ENCODE peak calls at places on chromosome 7, in nine cellular contexts. R is AG08395; F is stimulated activated CD4-positive, alpha-beta T cell treated with anti-CD3 and anti-CD28 coated beads, Interleukin-1b, Interleukin-23, amount 100 ng/mL, for 1 hour; A is GM23248; C is NCI-H146; S is heart right ventricle; M is fibroblast of pulmonary artery; T is Right ventricle myocardium superior; D is neural progenitor cell. G is an unnamed sample.

GRCh38 chr7:6128205-6128604 is 97.0 kb downstream of the ANKRD61 start:
- DNase-seq in M (no peak), A (no peak), F (no peak), T (no peak), S (no peak), C (no peak), D (no peak), R (no peak), G (no peak)

GRCh38 chr7:151432658-151433521 is 7.1 kb downstream of the CRYGN start:
- DNase-seq in S (no peak), F (no peak), A (no peak), D (no peak), M (no peak), R (no peak), C (no peak), T (no peak), G (no peak)

GRCh38 chr7:139389091-139389490 is 29.4 kb downstream of the LUC7L2 start:
- DNase-seq in R (no peak), A (no peak), C (no peak), F (no peak), D (no peak), S (no peak), M (no peak), T (no peak), G (no peak)

GRCh38 chr7:157817433-157817832 is 480.6 kb downstream of the DNAJB6 start:
- DNase-seq in D (no peak), A (no peak), M (no peak), F (no peak), C (no peak), R (no peak), T (no peak), S (no peak), G (no peak)

GRCh38 chr7:129840757-129841156 is 112.0 kb downstream of the UBE2H start:
- DNase-seq in T (no peak), D (no peak), R (peak), C (no peak), A (peak), M (peak), S (no peak), F (no peak), G (no peak)

GRCh38 chr7:55303220-55303619 is 61.9 kb upstream of the LANCL2 start:
- DNase-seq in M (no peak), R (no peak), C (no peak), A (no peak), T (no peak), D (no peak), S (no peak), F (no peak), G (no peak)

GRCh38 chr7:132739271-132739955 is 163.1 kb upstream of the PLXNA4 start:
- DNase-seq in T (no peak), R (peak), S (no peak), D (no peak), F (no peak), M (peak), C (no peak), A (peak), G (peak)

GRCh38 chr7:104137971-104138370 is 69.8 kb downstream of the ORC5 start:
- DNase-seq in F (no peak), C (no peak), T (no peak), R (peak), S (no peak), A (peak), D (peak), M (peak), G (no peak)

GRCh38 chr7:23279819-23280525 is 19.2 kb upstream of the MALSU1 start:
- DNase-seq in D (no peak), F (no peak), R (no peak), S (no peak), M (no peak), A (no peak), C (no peak), T (no peak), G (no peak)

GRCh38 chr7:44184221-44184873 is 4.9 kb downstream of the GCK start:
- DNase-seq in A (peak), M (peak), S (no peak), R (peak), F (no peak), T (no peak), C (peak), D (peak), G (no peak)

GRCh38 chr7:24504040-24504439 is 69.2 kb upstream of the PALS2 start:
- DNase-seq in D (no peak), F (no peak), T (no peak), A (no peak), C (no peak), S (no peak), R (no peak), M (no peak), G (no peak)

GRCh38 chr7:112946350-112946749 is 140.3 kb downstream of the GPR85 start:
- DNase-seq in A (no peak), R (no peak), S (no peak), F (no peak), C (no peak), M (no peak), T (no peak), D (no peak), G (no peak)

GRCh38 chr7:8931906-8932646 is 498.7 kb downstream of the NXPH1 start:
- DNase-seq in A (no peak), D (no peak), T (no peak), R (no peak), C (no peak), S (no peak), F (no peak), M (no peak), G (no peak)

GRCh38 chr7:132666786-132667185 is 90.5 kb upstream of the PLXNA4 start:
- DNase-seq in C (no peak), T (no peak), R (peak), F (no peak), D (no peak), A (peak), M (no peak), S (no peak), G (no peak)

GRCh38 chr7:54728411-54728810 is 30.6 kb downstream of the SEC61G start:
- DNase-seq in S (no peak), M (no peak), F (no peak), D (no peak), A (no peak), R (no peak), C (no peak), T (no peak), G (no peak)

GRCh38 chr7:2049782-2050510 is 182.8 kb downstream of the MAD1L1 start:
- DNase-seq in R (no peak), S (peak), D (no peak), M (no peak), F (no peak), C (no peak), A (no peak), T (peak), G (no peak)

GRCh38 chr7:51577390-51577789 is 260.8 kb upstream of the COBL start:
- DNase-seq in M (no peak), C (no peak), R (no peak), S (no peak), D (no peak), T (no peak), F (no peak), A (no peak), G (no peak)

GRCh38 chr7:19930851-19931250 is 157.4 kb upstream of the TMEM196 start:
- DNase-seq in T (no peak), S (no peak), D (no peak), F (no peak), R (no peak), M (no peak), C (no peak), A (peak), G (no peak)

GRCh38 chr7:115654384-115655181 is 376.0 kb downstream of the TFEC start:
- DNase-seq in F (no peak), R (peak), D (no peak), T (no peak), M (no peak), S (no peak), A (peak), C (no peak), G (no peak)

GRCh38 chr7:29486191-29486700 is 77.4 kb upstream of the PRR15 start:
- DNase-seq in F (no peak), C (no peak), A (no peak), D (no peak), R (no peak), S (no peak), M (no peak), T (no peak), G (no peak)

GRCh38 chr7:12067156-12067831 is 143.8 kb upstream of the TMEM106B start:
- DNase-seq in C (peak), T (no peak), M (peak), D (peak), A (peak), R (peak), S (no peak), F (peak), G (no peak)

GRCh38 chr7:84985073-84985784 is 201.6 kb downstream of the SEMA3D start:
- DNase-seq in A (no peak), D (no peak), F (no peak), C (no peak), S (no peak), T (no peak), M (peak), R (no peak), G (no peak)

GRCh38 chr7:2108501-2109250 is 124.1 kb downstream of the MAD1L1 start:
- DNase-seq in S (no peak), D (peak), M (no peak), F (no peak), C (no peak), T (no peak), R (no peak), A (no peak), G (no peak)

GRCh38 chr7:4939971-4940720 is 18.8 kb downstream of the MMD2 start:
- DNase-seq in D (no peak), F (no peak), S (no peak), A (no peak), T (no peak), C (no peak), M (no peak), R (no peak), G (no peak)

GRCh38 chr7:151954866-151955820 is 1.1 kb upstream of the GALNTL5 start:
- DNase-seq in T (peak), F (no peak), A (peak), D (peak), S (peak), R (no peak), M (peak), C (no peak), G (no peak)

GRCh38 chr7:133364959-133365680 is 112.2 kb downstream of the EXOC4 start:
- DNase-seq in R (peak), A (peak), C (no peak), D (no peak), M (peak), S (no peak), T (no peak), F (no peak), G (no peak)

GRCh38 chr7:123769371-123769770 is 20.6 kb upstream of the WASL start:
- DNase-seq in C (peak), R (peak), S (no peak), D (no peak), T (no peak), M (peak), A (peak), F (no peak), G (peak)

GRCh38 chr7:36400023-36400422 is 10.4 kb downstream of the ANLN start:
- DNase-seq in T (no peak), A (peak), R (no peak), C (no peak), F (no peak), D (no peak), S (no peak), M (no peak), G (no peak)

G was measured in GOT3.